ENCODE peak calls at places on chromosomes 3 and 15, in eight cellular contexts. E is keratinocyte; N is IMR-90; F is colonic mucosa; B is right atrium auricular region; X is CD8-positive, alpha-beta memory T cell; O is CD8-positive, alpha-beta T cell; S is HepG2. V is an unnamed sample.

GRCh38 chr3:127455541-127456450 is 134.7 kb downstream of the TPRA1 start:
- DNase-seq in X (peak; percentile 21), N (peak; percentile 29), E (no peak), O (peak; percentile 4), F (peak; percentile 64), S (peak; percentile 41), B (no peak), V (peak; percentile 91)

GRCh38 chr15:91302588-91303439 is 202.8 kb downstream of the SV2B start:
- DNase-seq in S (peak; percentile 45), F (peak; percentile 26), E (peak; percentile 15), O (no peak), B (no peak), X (no peak), N (peak; percentile 63), V (peak; percentile 59)

GRCh38 chr3:11140054-11140712 is 14.1 kb upstream of the HRH1 start:
- DNase-seq in B (no peak), F (peak; percentile 87), N (no peak), O (no peak), S (no peak), X (no peak), E (no peak), V (no peak)

GRCh38 chr3:29280675-29281264 is at the start of gene RBMS3:
- DNase-seq in F (peak; percentile 72), X (no peak), S (no peak), O (no peak), E (peak; percentile 33), N (peak; percentile 97), B (peak; percentile 94), V (peak; percentile 82)

GRCh38 chr3:53103566-53104296 is 26.5 kb downstream of the RFT1 start:
- DNase-seq in F (no peak), S (no peak), E (no peak), N (peak; percentile 8), B (no peak), O (no peak), X (no peak), V (no peak)

GRCh38 chr3:140854961-140855360 is 86.7 kb upstream of the SLC25A36 start:
- DNase-seq in X (no peak), O (no peak), E (no peak), S (no peak), B (no peak), F (no peak), N (no peak), V (no peak)

GRCh38 chr3:73399106-73399505 is 225.6 kb downstream of the PDZRN3 start:
- DNase-seq in O (no peak), S (no peak), B (no peak), N (peak; percentile 60), E (no peak), X (no peak), F (no peak), V (no peak)

GRCh38 chr3:188198001-188198400 is 44.0 kb downstream of the LPP start:
- DNase-seq in X (no peak), N (no peak), F (no peak), E (no peak), S (no peak), B (no peak), O (no peak), V (no peak)

GRCh38 chr3:143241556-143241955 is 122.0 kb downstream of the CHST2 start:
- DNase-seq in N (peak; percentile 6), F (no peak), S (no peak), B (no peak), O (no peak), X (no peak), E (no peak), V (no peak)

GRCh38 chr15:62431391-62431790 is 266.3 kb upstream of the C2CD4B start:
- DNase-seq in F (no peak), B (no peak), S (peak; percentile 75), X (no peak), N (no peak), O (no peak), E (no peak), V (no peak)

GRCh38 chr3:186979837-186980236 is 49.5 kb downstream of the ST6GAL1 start:
- DNase-seq in S (no peak), N (no peak), E (peak; percentile 60), O (no peak), B (no peak), F (no peak), X (no peak), V (no peak)

GRCh38 chr3:67863869-67864268 is 209.5 kb upstream of the SUCLG2 start:
- DNase-seq in E (no peak), S (peak; percentile 32), O (no peak), B (no peak), X (no peak), N (peak; percentile 16), F (no peak), V (no peak)

GRCh38 chr3:150317469-150317868 is 90.6 kb upstream of the TSC22D2 start:
- DNase-seq in B (no peak), X (no peak), E (no peak), N (no peak), O (no peak), S (peak; percentile 15), F (no peak), V (no peak)

GRCh38 chr3:14687360-14687759 is 12.4 kb downstream of the C3orf20 start:
- DNase-seq in S (no peak), X (no peak), E (no peak), N (no peak), B (no peak), O (no peak), F (no peak), V (no peak)

GRCh38 chr3:21750831-21751391 is at the start of gene ZNF385D:
- DNase-seq in E (no peak), S (no peak), X (no peak), B (peak; percentile 70), N (peak; percentile 33), O (no peak), F (peak; percentile 15), V (no peak)

GRCh38 chr15:90035835-90036220 is 34.7 kb downstream of the ZNF710 start:
- DNase-seq in N (no peak), S (no peak), F (no peak), O (no peak), B (no peak), E (no peak), X (no peak), V (no peak)

GRCh38 chr3:11236588-11237461 is 35.4 kb upstream of the ATG7 start:
- DNase-seq in B (no peak), S (peak; percentile 39), O (peak; percentile 74), X (peak; percentile 74), F (peak; percentile 87), E (no peak), N (peak; percentile 69), V (peak; percentile 57)

GRCh38 chr3:122578110-122578740 is 775 bp downstream of the PARP15 start:
- DNase-seq in B (no peak), F (no peak), E (no peak), N (no peak), S (no peak), O (no peak), X (no peak), V (no peak)
- H3K4me3 ChIP-seq in B (peak overlapping the region; percentile 61), F (peak overlapping the region; percentile 41), E (peak overlapping the region; percentile 28), N (no peak overlapping the region), S (no peak overlapping the region), O (peak overlapping the region; percentile 82), X (peak overlapping the region; percentile 49), V (no peak overlapping the region)

DNA sequence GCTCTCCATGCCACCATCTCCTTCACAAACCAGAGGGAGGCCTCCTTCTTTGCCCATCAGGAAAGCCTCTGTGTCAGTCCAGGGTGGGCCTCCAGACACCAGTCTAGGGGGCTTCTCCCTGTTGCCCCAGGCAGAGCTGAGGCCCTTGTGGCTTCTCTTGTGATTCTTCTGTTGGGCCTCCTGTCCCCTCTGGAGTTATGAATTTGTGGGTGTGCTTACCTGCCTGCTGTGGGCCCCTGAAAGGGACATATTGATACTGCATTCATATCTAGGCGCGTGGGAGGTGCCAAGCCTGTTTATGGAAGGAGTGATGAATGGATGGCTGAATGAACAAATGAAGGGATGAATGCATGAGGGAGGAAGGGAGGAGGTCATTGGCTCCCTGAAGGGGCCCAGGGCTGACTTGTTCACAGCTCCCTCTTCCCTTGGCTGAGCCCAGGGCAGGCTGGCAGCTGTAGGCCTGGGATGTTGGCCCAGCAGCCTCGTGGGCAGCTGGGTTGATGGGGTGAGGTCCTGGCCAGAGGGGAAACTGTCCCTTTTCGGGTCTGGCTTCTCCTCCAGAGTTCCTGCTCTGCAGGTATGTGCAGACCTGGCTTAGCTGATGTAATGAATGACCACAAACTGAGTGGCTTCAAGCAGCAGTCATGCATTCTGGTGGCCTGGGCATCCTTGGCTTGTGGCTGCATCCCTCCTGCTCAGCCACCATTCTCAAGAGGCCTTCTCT is 195.4 kb downstream of the GOLGA6L6 start:
- DNase-seq in S (no peak), E (no peak), F (no peak), B (no peak), X (no peak), N (no peak), O (no peak), V (no peak)
- H3K9me3 ChIP-seq in S (peaks cover 50% of the 10 kb centered on the region), E (peaks cover 74% of the 10 kb centered on the region), F (no peaks in the 10 kb centered on the region), B (peaks cover 11% of the 10 kb centered on the region), X (no peaks in the 10 kb centered on the region), N (peaks cover 80% of the 10 kb centered on the region), O (no peaks in the 10 kb centered on the region), V (peaks cover 2% of the 10 kb centered on the region)

DNA sequence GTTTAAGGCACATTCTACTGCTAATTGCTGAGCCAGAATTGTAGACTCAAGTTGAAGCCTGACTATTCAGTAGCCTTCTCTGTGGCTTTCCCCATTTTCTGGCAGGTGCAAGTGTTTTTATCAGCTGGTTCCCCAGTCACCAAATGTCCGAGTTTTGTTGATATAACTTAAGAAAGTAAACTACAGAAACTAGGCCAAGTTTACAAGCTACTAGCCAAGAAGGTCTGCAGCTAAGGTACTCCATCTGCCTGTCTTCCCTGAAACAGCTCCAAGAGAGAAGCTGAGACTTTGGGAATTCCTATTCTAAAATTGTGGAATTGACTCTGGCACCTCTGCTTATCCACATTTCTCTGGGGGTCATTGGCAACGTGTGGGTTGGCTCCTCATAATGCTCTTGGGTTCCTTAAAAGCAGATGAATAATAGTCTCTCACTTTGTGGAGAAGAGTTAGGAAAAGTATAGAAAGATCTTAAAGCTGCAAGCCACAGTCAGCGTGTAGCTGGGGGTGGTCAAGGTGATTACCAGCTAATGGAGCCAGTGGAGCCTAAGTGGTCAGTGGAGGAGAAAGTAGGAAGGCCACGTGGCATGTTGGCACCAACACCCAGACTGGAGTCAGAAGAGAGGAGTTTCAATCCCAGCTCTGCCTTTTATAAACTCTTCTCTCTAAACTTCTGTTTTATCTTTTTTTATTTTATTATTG is 128.8 kb downstream of the PEX5L start:
- DNase-seq in X (no peak), E (no peak), S (no peak), O (no peak), F (no peak), B (no peak), N (no peak), V (no peak)
- H3K4me3 ChIP-seq in X (no peak overlapping the region), E (no peak overlapping the region), S (no peak overlapping the region), O (no peak overlapping the region), F (no peak overlapping the region), B (no peak overlapping the region), N (no peak overlapping the region), V (no peak overlapping the region)

DNA sequence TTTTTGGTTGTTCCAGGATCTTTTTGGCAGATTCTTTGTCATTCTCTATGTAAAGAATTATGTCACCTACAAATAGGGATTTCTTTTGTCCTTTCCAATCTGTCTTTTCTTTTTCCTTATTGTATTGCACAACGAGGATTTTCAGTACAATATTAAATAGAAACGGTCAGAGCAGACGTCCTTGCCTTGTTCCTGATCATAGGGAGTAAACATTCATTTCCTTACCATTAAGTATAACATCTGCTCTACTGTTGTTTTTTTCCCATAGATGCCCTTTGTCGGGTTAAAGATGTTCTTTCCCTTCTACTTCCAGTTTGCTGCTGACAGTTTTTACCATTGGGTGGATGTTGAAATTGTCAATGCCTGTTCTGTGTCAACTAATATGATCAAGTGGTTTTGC is 528.4 kb downstream of the OCA2 start:
- DNase-seq in N (no peak), O (no peak), S (no peak), F (no peak), X (no peak), B (no peak), E (no peak), V (no peak)
- H3K9me3 ChIP-seq in N (peaks cover 16% of the 10 kb centered on the region), O (no peaks in the 10 kb centered on the region), S (peaks cover 5% of the 10 kb centered on the region), F (no peaks in the 10 kb centered on the region), X (no peaks in the 10 kb centered on the region), B (no peaks in the 10 kb centered on the region), E (no peaks in the 10 kb centered on the region), V (no peaks in the 10 kb centered on the region)